ENCODE peak calls at places on chromosomes 3 and 15, in four cellular contexts. P is H1, K is H9, S is mesendoderm. D is an unnamed sample.
A peak's percentile ranks its signal among the peaks of the same experiment; 100 is the strongest.

GRCh38 chr3:28836199-28836598 is 444.7 kb upstream of the RBMS3 start:
- DNase-seq in P (no peak), K (no peak), S (peak; percentile 23), D (no peak)

GRCh38 chr3:67381667-67382272 is 272.6 kb downstream of the SUCLG2 start:
- DNase-seq in P (no peak), K (no peak), S (no peak), D (peak; percentile 27)

GRCh38 chr15:67240235-67241131 is 14.0 kb downstream of the AAGAB start:
- DNase-seq in P (no peak), K (no peak), S (peak; percentile 30), D (no peak)

GRCh38 chr3:14565791-14566588 is 25.8 kb upstream of the GRIP2 start:
- DNase-seq in P (no peak), K (no peak), S (no peak), D (peak; percentile 26)

GRCh38 chr15:65796610-65797012 is 4.5 kb upstream of the DENND4A start:
- DNase-seq in P (no peak), K (no peak), S (no peak), D (peak; percentile 71)

GRCh38 chr3:168794427-168794826 is 698.7 kb upstream of the GOLIM4 start:
- DNase-seq in P (no peak), K (no peak), S (no peak), D (no peak)

GRCh38 chr3:193984378-193984777 is 151.6 kb upstream of the HES1 start:
- DNase-seq in P (no peak), K (no peak), S (no peak), D (no peak)

GRCh38 chr3:156606729-156607128 is 51.8 kb upstream of the SSR3 start:
- DNase-seq in P (no peak), K (no peak), S (no peak), D (no peak)

GRCh38 chr3:53072653-53073552 is 27.0 kb upstream of the SFMBT1 start:
- DNase-seq in P (peak; percentile 96), K (peak; percentile 95), S (peak; percentile 91), D (peak; percentile 63)

GRCh38 chr3:58204713-58205112 is 6.1 kb downstream of the DNASE1L3 start:
- DNase-seq in P (no peak), K (no peak), S (no peak), D (no peak)

GRCh38 chr3:53807117-53807521 is 39.1 kb downstream of the CHDH start:
- DNase-seq in P (no peak), K (peak; percentile 20), S (no peak), D (no peak)

GRCh38 chr3:183428140-183429023 is at the start of gene MCF2L2:
- DNase-seq in P (peak; percentile 84), K (peak; percentile 78), S (peak; percentile 78), D (peak; percentile 15)

GRCh38 chr3:191388823-191389222 is 58.5 kb upstream of the UTS2B start:
- DNase-seq in P (no peak), K (no peak), S (no peak), D (no peak)

GRCh38 chr15:77606142-77607034 is 26.3 kb downstream of the LINGO1 start:
- DNase-seq in P (no peak), K (peak; percentile 49), S (peak; percentile 65), D (peak; percentile 13)

GRCh38 chr3:179750720-179751328 is 98.0 kb downstream of the USP13 start:
- DNase-seq in P (no peak), K (no peak), S (peak; percentile 35), D (peak; percentile 28)

GRCh38 chr3:33884204-33884561 is 85.8 kb downstream of the PDCD6IP start:
- DNase-seq in P (no peak), K (peak; percentile 44), S (peak; percentile 32), D (no peak)

GRCh38 chr3:105594219-105594618 is 227.5 kb downstream of the ALCAM start:
- DNase-seq in P (no peak), K (no peak), S (no peak), D (peak; percentile 76)

GRCh38 chr3:65436580-65436979 is 602.1 kb downstream of the MAGI1 start:
- DNase-seq in P (no peak), K (no peak), S (peak; percentile 66), D (no peak)

GRCh38 chr15:96827981-96828380 is 497.5 kb downstream of the NR2F2 start:
- DNase-seq in P (no peak), K (no peak), S (no peak), D (no peak)

GRCh38 chr3:155712008-155712407 is 32.9 kb downstream of the PLCH1 start:
- DNase-seq in P (no peak), K (no peak), S (no peak), D (no peak)

GRCh38 chr15:41494190-41494921 is 682 bp downstream of the ITPKA start:
- DNase-seq in P (peak; percentile 86), K (peak; percentile 76), S (peak; percentile 70), D (no peak)

GRCh38 chr15:59028387-59028955 is 41.0 kb downstream of the RNF111 start:
- DNase-seq in P (no peak), K (no peak), S (no peak), D (no peak)

GRCh38 chr3:141796436-141797166 is 33.4 kb downstream of the GRK7 start:
- DNase-seq in P (no peak), K (no peak), S (peak; percentile 8), D (no peak)

GRCh38 chr15:85503151-85503797 is 122.9 kb downstream of the AKAP13 start:
- DNase-seq in P (no peak), K (no peak), S (no peak), D (no peak)

DNA sequence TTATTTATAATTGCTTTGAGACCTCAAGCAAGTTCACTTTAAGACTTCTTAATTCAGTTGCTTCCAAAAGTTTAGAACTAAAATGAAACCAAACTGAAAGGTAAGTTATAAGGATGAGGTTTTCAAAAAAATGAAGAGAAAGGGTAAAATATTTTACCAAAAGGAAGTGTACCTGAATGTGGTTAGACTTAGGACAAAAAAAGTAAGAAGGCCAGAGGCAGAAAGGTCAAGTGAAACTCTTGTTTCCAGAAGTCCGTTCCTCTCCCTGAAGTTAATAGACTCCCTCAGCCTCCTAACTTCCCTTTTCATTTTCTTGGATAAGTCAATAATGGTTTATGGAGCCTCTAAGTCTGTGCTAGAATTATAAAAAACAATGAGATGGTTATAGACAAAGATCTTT is 16.6 kb downstream of the BTLA start:
- DNase-seq in P (no peak), K (no peak), S (no peak), D (no peak)
- H4K5ac ChIP-seq in P (no peak overlapping the region), K (no peak overlapping the region), S (no peak overlapping the region), D (no peak overlapping the region)

GRCh38 chr15:28783873-28784272 is 64.6 kb downstream of the GOLGA6L7 start:
- DNase-seq in P (no peak), K (no peak), S (no peak), D (no peak)

GRCh38 chr15:28786521-28786920 is 61.9 kb downstream of the GOLGA6L7 start:
- DNase-seq in P (no peak), K (no peak), S (no peak), D (no peak)

GRCh38 chr15:28783466-28783865 is 65.0 kb downstream of the GOLGA6L7 start:
- DNase-seq in P (no peak), K (no peak), S (no peak), D (no peak)
- H4K5ac ChIP-seq in P (no peak overlapping the region), K (no peak overlapping the region), S (no peak overlapping the region), D (no peak overlapping the region)

GRCh38 chr15:26294062-26294689 is 431.0 kb upstream of the ATP10A start:
- DNase-seq in P (peak; percentile 61), K (peak; percentile 84), S (peak; percentile 85), D (no peak)
- H4K5ac ChIP-seq in P (no peak overlapping the region), K (no peak overlapping the region), S (no peak overlapping the region), D (no peak overlapping the region)

DNA sequence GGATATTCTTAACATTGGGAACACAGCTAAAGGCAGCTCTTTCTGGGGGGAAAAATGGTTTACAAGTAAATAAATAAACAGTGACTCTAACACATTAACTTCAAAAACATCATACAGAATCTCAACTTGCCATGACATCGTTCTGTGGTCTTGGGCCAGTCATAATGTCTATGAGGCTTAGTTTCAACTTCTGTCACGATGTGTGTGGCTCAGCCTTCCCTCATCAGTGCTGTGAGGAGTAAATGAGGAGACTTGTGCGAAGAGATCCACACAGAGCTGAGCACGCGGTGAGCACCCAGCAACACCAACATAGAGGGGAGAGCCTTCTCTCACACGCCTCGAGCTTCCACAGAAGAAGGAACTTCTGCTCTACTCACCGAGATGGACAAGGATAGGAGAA is 49.0 kb downstream of the DZIP1L start:
- DNase-seq in P (no peak), K (no peak), S (no peak), D (no peak)
- H4K5ac ChIP-seq in P (no peak overlapping the region), K (no peak overlapping the region), S (no peak overlapping the region), D (peak overlapping the region; percentile 53)

GRCh38 chr15:75672111-75672602 is 24.4 kb downstream of the SNX33 start:
- DNase-seq in P (no peak), K (no peak), S (no peak), D (no peak)

GRCh38 chr15:75671684-75672083 is 24.0 kb downstream of the SNX33 start:
- DNase-seq in P (no peak), K (no peak), S (no peak), D (no peak)

GRCh38 chr15:75669879-75670212 is 22.1 kb downstream of the SNX33 start:
- DNase-seq in P (no peak), K (no peak), S (no peak), D (no peak)

GRCh38 chr15:75666823-75667501 is 19.2 kb downstream of the SNX33 start:
- DNase-seq in P (no peak), K (no peak), S (peak; percentile 84), D (peak; percentile 100)

GRCh38 chr15:75669191-75669878 is 21.6 kb downstream of the SNX33 start:
- DNase-seq in P (no peak), K (no peak), S (no peak), D (peak; percentile 62)
- H4K5ac ChIP-seq in P (no peak overlapping the region), K (no peak overlapping the region), S (no peak overlapping the region), D (no peak overlapping the region)

GRCh38 chr3:123006587-123006986 is 21.0 kb downstream of the SEMA5B start:
- DNase-seq in P (no peak), K (no peak), S (no peak), D (no peak)
- H4K5ac ChIP-seq in P (no peak overlapping the region), K (no peak overlapping the region), S (no peak overlapping the region), D (no peak overlapping the region)

DNA sequence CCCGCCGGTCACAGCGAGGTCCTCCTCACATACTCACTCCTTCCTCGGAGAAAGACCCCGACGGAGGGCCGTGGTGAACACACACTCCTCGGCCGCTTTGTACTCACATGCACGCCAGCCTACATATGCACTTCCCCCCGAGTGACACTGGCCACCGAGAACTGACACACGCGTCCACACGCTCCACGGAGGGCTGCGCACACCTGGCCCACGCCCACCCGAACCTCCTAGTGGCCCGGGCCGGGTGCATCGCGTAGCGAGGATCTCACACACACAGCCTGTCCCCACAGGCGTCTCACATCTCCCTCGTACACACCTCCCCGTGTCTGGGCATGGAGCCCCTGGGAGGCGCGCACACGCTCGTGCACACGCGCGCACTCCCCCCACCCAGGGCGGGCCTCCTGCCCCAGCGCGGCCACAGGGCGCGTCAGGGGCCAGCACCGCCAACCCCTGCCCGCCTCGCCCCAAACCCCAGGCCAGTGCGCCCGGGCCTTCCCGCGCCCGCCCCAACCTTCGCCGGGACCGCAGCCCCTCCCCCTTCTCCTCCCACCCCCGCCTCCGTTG is 392 bp upstream of the C3orf70 start:
- DNase-seq in P (peak; percentile 79), K (peak; percentile 68), S (peak; percentile 51), D (no peak)
- H4K5ac ChIP-seq in P (peak overlapping the region; percentile 1), K (no peak overlapping the region), S (no peak overlapping the region), D (no peak overlapping the region)